ENCODE peak calls at places on chromosome 1, in seven cellular contexts. One of them, this sample, is unnamed.

GRCh38 chr1:205248793-205249601 is 21.3 kb downstream of the TMCC2 start:
- DNase-seq in M059J: peak; percentile 49
- DNase-seq in stimulated activated CD4-positive, alpha-beta T cell treated with anti-CD3 and anti-CD28 coated beads, Interleukin-1b, Interleukin-23, amount 100 ng/mL, for 1 hour: no peak
- DNase-seq in astrocyte of the hippocampus: peak; percentile 87
- DNase-seq in activated CD8-positive, alpha-beta memory T cell treated with anti-CD3 and anti-CD28 coated beads, Interleukin-2, amount 10 ng/mL, durations not matched to agents 7 days and 5 days: no peak
- DNase-seq in MCF 10A: peak; percentile 69
- DNase-seq in NCI-H1417: peak; percentile 38
- DNase-seq in this sample: peak; percentile 62

GRCh38 chr1:153535664-153536585 is at the start of gene S100A6:
- DNase-seq in M059J: peak; percentile 96
- DNase-seq in stimulated activated CD4-positive, alpha-beta T cell treated with anti-CD3 and anti-CD28 coated beads, Interleukin-1b, Interleukin-23, amount 100 ng/mL, for 1 hour: peak; percentile 47
- DNase-seq in astrocyte of the hippocampus: peak; percentile 90
- DNase-seq in activated CD8-positive, alpha-beta memory T cell treated with anti-CD3 and anti-CD28 coated beads, Interleukin-2, amount 10 ng/mL, durations not matched to agents 7 days and 5 days: peak; percentile 94
- DNase-seq in MCF 10A: peak; percentile 97
- DNase-seq in NCI-H1417: peak; percentile 72
- DNase-seq in this sample: peak; percentile 86

GRCh38 chr1:42971848-42972291 is 13.2 kb upstream of the SLC2A1 start:
- DNase-seq in M059J: peak; percentile 63
- DNase-seq in stimulated activated CD4-positive, alpha-beta T cell treated with anti-CD3 and anti-CD28 coated beads, Interleukin-1b, Interleukin-23, amount 100 ng/mL, for 1 hour: no peak
- DNase-seq in astrocyte of the hippocampus: peak; percentile 62
- DNase-seq in activated CD8-positive, alpha-beta memory T cell treated with anti-CD3 and anti-CD28 coated beads, Interleukin-2, amount 10 ng/mL, durations not matched to agents 7 days and 5 days: no peak
- DNase-seq in MCF 10A: peak; percentile 22
- DNase-seq in NCI-H1417: no peak
- DNase-seq in this sample: peak; percentile 70

GRCh38 chr1:53122194-53122846 is 20.1 kb downstream of the SLC1A7 start:
- DNase-seq in M059J: peak; percentile 34
- DNase-seq in stimulated activated CD4-positive, alpha-beta T cell treated with anti-CD3 and anti-CD28 coated beads, Interleukin-1b, Interleukin-23, amount 100 ng/mL, for 1 hour: no peak
- DNase-seq in astrocyte of the hippocampus: peak; percentile 56
- DNase-seq in activated CD8-positive, alpha-beta memory T cell treated with anti-CD3 and anti-CD28 coated beads, Interleukin-2, amount 10 ng/mL, durations not matched to agents 7 days and 5 days: no peak
- DNase-seq in MCF 10A: no peak
- DNase-seq in NCI-H1417: no peak
- DNase-seq in this sample: no peak

GRCh38 chr1:244427647-244428046 is 24.1 kb downstream of the ADSS2 start:
- DNase-seq in M059J: no peak
- DNase-seq in stimulated activated CD4-positive, alpha-beta T cell treated with anti-CD3 and anti-CD28 coated beads, Interleukin-1b, Interleukin-23, amount 100 ng/mL, for 1 hour: no peak
- DNase-seq in astrocyte of the hippocampus: no peak
- DNase-seq in activated CD8-positive, alpha-beta memory T cell treated with anti-CD3 and anti-CD28 coated beads, Interleukin-2, amount 10 ng/mL, durations not matched to agents 7 days and 5 days: no peak
- DNase-seq in MCF 10A: no peak
- DNase-seq in NCI-H1417: no peak
- DNase-seq in this sample: no peak

GRCh38 chr1:2045468-2046224 is 4.6 kb upstream of the PRKCZ start:
- DNase-seq in M059J: no peak
- DNase-seq in stimulated activated CD4-positive, alpha-beta T cell treated with anti-CD3 and anti-CD28 coated beads, Interleukin-1b, Interleukin-23, amount 100 ng/mL, for 1 hour: no peak
- DNase-seq in astrocyte of the hippocampus: no peak
- DNase-seq in activated CD8-positive, alpha-beta memory T cell treated with anti-CD3 and anti-CD28 coated beads, Interleukin-2, amount 10 ng/mL, durations not matched to agents 7 days and 5 days: no peak
- DNase-seq in MCF 10A: no peak
- DNase-seq in NCI-H1417: no peak
- DNase-seq in this sample: no peak

GRCh38 chr1:61192666-61193325 is 110.4 kb downstream of the NFIA start:
- DNase-seq in M059J: no peak
- DNase-seq in stimulated activated CD4-positive, alpha-beta T cell treated with anti-CD3 and anti-CD28 coated beads, Interleukin-1b, Interleukin-23, amount 100 ng/mL, for 1 hour: no peak
- DNase-seq in astrocyte of the hippocampus: no peak
- DNase-seq in activated CD8-positive, alpha-beta memory T cell treated with anti-CD3 and anti-CD28 coated beads, Interleukin-2, amount 10 ng/mL, durations not matched to agents 7 days and 5 days: no peak
- DNase-seq in MCF 10A: no peak
- DNase-seq in NCI-H1417: no peak
- DNase-seq in this sample: no peak

GRCh38 chr1:30778156-30778978 is 20.8 kb upstream of the LAPTM5 start:
- DNase-seq in M059J: peak; percentile 94
- DNase-seq in stimulated activated CD4-positive, alpha-beta T cell treated with anti-CD3 and anti-CD28 coated beads, Interleukin-1b, Interleukin-23, amount 100 ng/mL, for 1 hour: no peak
- DNase-seq in astrocyte of the hippocampus: peak; percentile 89
- DNase-seq in activated CD8-positive, alpha-beta memory T cell treated with anti-CD3 and anti-CD28 coated beads, Interleukin-2, amount 10 ng/mL, durations not matched to agents 7 days and 5 days: no peak
- DNase-seq in MCF 10A: peak; percentile 96
- DNase-seq in NCI-H1417: peak; percentile 34
- DNase-seq in this sample: peak; percentile 70

GRCh38 chr1:32811265-32811664 is 5.9 kb downstream of the YARS1 start:
- DNase-seq in M059J: no peak
- DNase-seq in stimulated activated CD4-positive, alpha-beta T cell treated with anti-CD3 and anti-CD28 coated beads, Interleukin-1b, Interleukin-23, amount 100 ng/mL, for 1 hour: no peak
- DNase-seq in astrocyte of the hippocampus: no peak
- DNase-seq in activated CD8-positive, alpha-beta memory T cell treated with anti-CD3 and anti-CD28 coated beads, Interleukin-2, amount 10 ng/mL, durations not matched to agents 7 days and 5 days: no peak
- DNase-seq in MCF 10A: no peak
- DNase-seq in NCI-H1417: no peak
- DNase-seq in this sample: no peak

GRCh38 chr1:77416692-77417450 is 135.1 kb downstream of the AK5 start:
- DNase-seq in M059J: peak; percentile 36
- DNase-seq in stimulated activated CD4-positive, alpha-beta T cell treated with anti-CD3 and anti-CD28 coated beads, Interleukin-1b, Interleukin-23, amount 100 ng/mL, for 1 hour: no peak
- DNase-seq in astrocyte of the hippocampus: no peak
- DNase-seq in activated CD8-positive, alpha-beta memory T cell treated with anti-CD3 and anti-CD28 coated beads, Interleukin-2, amount 10 ng/mL, durations not matched to agents 7 days and 5 days: no peak
- DNase-seq in MCF 10A: peak; percentile 55
- DNase-seq in NCI-H1417: no peak
- DNase-seq in this sample: no peak

GRCh38 chr1:18962121-18962721 is 5.7 kb upstream of the IFFO2 start:
- DNase-seq in M059J: no peak
- DNase-seq in stimulated activated CD4-positive, alpha-beta T cell treated with anti-CD3 and anti-CD28 coated beads, Interleukin-1b, Interleukin-23, amount 100 ng/mL, for 1 hour: no peak
- DNase-seq in astrocyte of the hippocampus: peak; percentile 60
- DNase-seq in activated CD8-positive, alpha-beta memory T cell treated with anti-CD3 and anti-CD28 coated beads, Interleukin-2, amount 10 ng/mL, durations not matched to agents 7 days and 5 days: no peak
- DNase-seq in MCF 10A: peak; percentile 35
- DNase-seq in NCI-H1417: no peak
- DNase-seq in this sample: no peak

GRCh38 chr1:160483505-160484185 is 39.4 kb downstream of the SLAMF6 start:
- DNase-seq in M059J: no peak
- DNase-seq in stimulated activated CD4-positive, alpha-beta T cell treated with anti-CD3 and anti-CD28 coated beads, Interleukin-1b, Interleukin-23, amount 100 ng/mL, for 1 hour: no peak
- DNase-seq in astrocyte of the hippocampus: no peak
- DNase-seq in activated CD8-positive, alpha-beta memory T cell treated with anti-CD3 and anti-CD28 coated beads, Interleukin-2, amount 10 ng/mL, durations not matched to agents 7 days and 5 days: no peak
- DNase-seq in MCF 10A: no peak
- DNase-seq in NCI-H1417: no peak
- DNase-seq in this sample: no peak